ENCODE peak calls at places on chromosomes 1 and 21, in seven cellular contexts. One of them, this sample, is unnamed.

GRCh38 chr1:21669287-21670058 is at the start of gene RAP1GAP:
- DNase-seq in cardiac fibroblast: peak; percentile 33
- DNase-seq in AG04449: no peak
- DNase-seq in GM13977: peak; percentile 68
- DNase-seq in A549: no peak
- DNase-seq in lung: no peak
- DNase-seq in CD4-positive, alpha-beta T cell: no peak
- DNase-seq in this sample: no peak

GRCh38 chr1:209544098-209544497 is 39.4 kb upstream of the CAMK1G start:
- DNase-seq in CD4-positive, alpha-beta T cell: no peak
- DNase-seq in cardiac fibroblast: no peak
- DNase-seq in GM13977: no peak
- DNase-seq in AG04449: no peak
- DNase-seq in lung: no peak
- DNase-seq in A549: no peak
- DNase-seq in this sample: no peak

GRCh38 chr1:229975047-229975446 is 92.0 kb upstream of the GALNT2 start:
- DNase-seq in AG04449: no peak
- DNase-seq in lung: no peak
- DNase-seq in A549: no peak
- DNase-seq in cardiac fibroblast: no peak
- DNase-seq in GM13977: no peak
- DNase-seq in CD4-positive, alpha-beta T cell: no peak
- DNase-seq in this sample: no peak

GRCh38 chr1:108569097-108569728 is 9.3 kb downstream of the EEIG2 start:
- DNase-seq in A549: no peak
- DNase-seq in AG04449: no peak
- DNase-seq in CD4-positive, alpha-beta T cell: no peak
- DNase-seq in GM13977: no peak
- DNase-seq in lung: no peak
- DNase-seq in cardiac fibroblast: no peak
- DNase-seq in this sample: no peak

GRCh38 chr1:17924578-17924977 is 169.4 kb downstream of the ACTL8 start:
- DNase-seq in A549: no peak
- DNase-seq in CD4-positive, alpha-beta T cell: no peak
- DNase-seq in AG04449: no peak
- DNase-seq in lung: no peak
- DNase-seq in GM13977: no peak
- DNase-seq in cardiac fibroblast: no peak
- DNase-seq in this sample: no peak

GRCh38 chr1:56526571-56527174 is 52.7 kb downstream of the PLPP3 start:
- DNase-seq in cardiac fibroblast: no peak
- DNase-seq in A549: no peak
- DNase-seq in lung: no peak
- DNase-seq in GM13977: no peak
- DNase-seq in CD4-positive, alpha-beta T cell: no peak
- DNase-seq in AG04449: no peak
- DNase-seq in this sample: no peak

GRCh38 chr1:40344597-40344996 is 27.5 kb upstream of the COL9A2 start:
- DNase-seq in A549: peak; percentile 11
- DNase-seq in AG04449: no peak
- DNase-seq in CD4-positive, alpha-beta T cell: no peak
- DNase-seq in lung: peak; percentile 37
- DNase-seq in GM13977: peak; percentile 25
- DNase-seq in cardiac fibroblast: peak; percentile 72
- DNase-seq in this sample: peak; percentile 36

GRCh38 chr1:58981392-58981791 is 197.5 kb upstream of the JUN start:
- DNase-seq in GM13977: no peak
- DNase-seq in AG04449: no peak
- DNase-seq in lung: no peak
- DNase-seq in CD4-positive, alpha-beta T cell: no peak
- DNase-seq in cardiac fibroblast: no peak
- DNase-seq in A549: no peak
- DNase-seq in this sample: no peak

GRCh38 chr1:218488986-218489385 is 143.8 kb downstream of the TGFB2 start:
- DNase-seq in cardiac fibroblast: peak; percentile 26
- DNase-seq in GM13977: no peak
- DNase-seq in lung: no peak
- DNase-seq in CD4-positive, alpha-beta T cell: no peak
- DNase-seq in AG04449: no peak
- DNase-seq in A549: peak; percentile 95
- DNase-seq in this sample: no peak

GRCh38 chr1:178091986-178092745 is 1.7 kb upstream of the RASAL2 start:
- DNase-seq in A549: no peak
- DNase-seq in CD4-positive, alpha-beta T cell: no peak
- DNase-seq in cardiac fibroblast: peak; percentile 73
- DNase-seq in GM13977: no peak
- DNase-seq in AG04449: peak; percentile 73
- DNase-seq in lung: no peak
- DNase-seq in this sample: no peak

GRCh38 chr21:43659136-43660000 is at the start of the genes HSF2BP and RRP1B:
- DNase-seq in AG04449: no peak
- DNase-seq in cardiac fibroblast: peak; percentile 88
- DNase-seq in CD4-positive, alpha-beta T cell: peak; percentile 84
- DNase-seq in GM13977: peak; percentile 96
- DNase-seq in A549: peak; percentile 82
- DNase-seq in lung: peak; percentile 74
- DNase-seq in this sample: no peak

GRCh38 chr1:59564192-59564891 is 250.4 kb upstream of the HOOK1 start:
- DNase-seq in GM13977: no peak
- DNase-seq in AG04449: no peak
- DNase-seq in lung: no peak
- DNase-seq in cardiac fibroblast: peak; percentile 40
- DNase-seq in CD4-positive, alpha-beta T cell: no peak
- DNase-seq in A549: no peak
- DNase-seq in this sample: no peak

GRCh38 chr21:43961382-43961909 is 50.7 kb upstream of the TRAPPC10 start:
- DNase-seq in AG04449: no peak
- DNase-seq in cardiac fibroblast: no peak
- DNase-seq in CD4-positive, alpha-beta T cell: no peak
- DNase-seq in A549: no peak
- DNase-seq in GM13977: no peak
- DNase-seq in lung: no peak
- DNase-seq in this sample: no peak

GRCh38 chr21:16455978-16456377 is 726.2 kb downstream of the USP25 start:
- DNase-seq in AG04449: no peak
- DNase-seq in GM13977: no peak
- DNase-seq in A549: no peak
- DNase-seq in lung: no peak
- DNase-seq in cardiac fibroblast: no peak
- DNase-seq in CD4-positive, alpha-beta T cell: no peak
- DNase-seq in this sample: no peak

GRCh38 chr1:202834771-202835547 is 24.2 kb downstream of the PCAT6 start:
- DNase-seq in AG04449: no peak
- DNase-seq in CD4-positive, alpha-beta T cell: no peak
- DNase-seq in A549: no peak
- DNase-seq in cardiac fibroblast: no peak
- DNase-seq in lung: no peak
- DNase-seq in GM13977: no peak
- DNase-seq in this sample: no peak

GRCh38 chr1:202821467-202821866 is 10.7 kb downstream of the PCAT6 start:
- DNase-seq in A549: no peak
- DNase-seq in CD4-positive, alpha-beta T cell: no peak
- DNase-seq in lung: no peak
- DNase-seq in cardiac fibroblast: peak; percentile 51
- DNase-seq in GM13977: no peak
- DNase-seq in AG04449: no peak
- DNase-seq in this sample: no peak

GRCh38 chr21:33266784-33267135 is 593 bp downstream of the IL10RB start:
- DNase-seq in cardiac fibroblast: no peak
- DNase-seq in lung: no peak
- DNase-seq in GM13977: peak; percentile 53
- DNase-seq in AG04449: no peak
- DNase-seq in A549: no peak
- DNase-seq in CD4-positive, alpha-beta T cell: peak; percentile 47
- DNase-seq in this sample: no peak

GRCh38 chr1:216914974-216915373 is 191.7 kb upstream of the ESRRG start:
- DNase-seq in GM13977: no peak
- DNase-seq in cardiac fibroblast: peak; percentile 26
- DNase-seq in CD4-positive, alpha-beta T cell: no peak
- DNase-seq in A549: no peak
- DNase-seq in AG04449: no peak
- DNase-seq in lung: no peak
- DNase-seq in this sample: no peak

GRCh38 chr1:95286479-95286878 is 52.5 kb downstream of the RWDD3 start:
- DNase-seq in GM13977: no peak
- DNase-seq in CD4-positive, alpha-beta T cell: no peak
- DNase-seq in lung: no peak
- DNase-seq in A549: no peak
- DNase-seq in cardiac fibroblast: no peak
- DNase-seq in AG04449: no peak
- DNase-seq in this sample: no peak

GRCh38 chr1:237556911-237557310 is 333.8 kb downstream of the ZP4 start:
- DNase-seq in A549: no peak
- DNase-seq in AG04449: no peak
- DNase-seq in CD4-positive, alpha-beta T cell: no peak
- DNase-seq in cardiac fibroblast: peak; percentile 1
- DNase-seq in lung: no peak
- DNase-seq in GM13977: no peak
- DNase-seq in this sample: no peak

GRCh38 chr21:32562426-32562825 is 22.9 kb downstream of the TCP10L start:
- DNase-seq in cardiac fibroblast: peak; percentile 91
- DNase-seq in A549: no peak
- DNase-seq in CD4-positive, alpha-beta T cell: no peak
- DNase-seq in lung: no peak
- DNase-seq in AG04449: peak; percentile 50
- DNase-seq in GM13977: no peak
- DNase-seq in this sample: peak; percentile 82

GRCh38 chr21:46206163-46207005 is 22.1 kb upstream of the SPATC1L start:
- DNase-seq in AG04449: no peak
- DNase-seq in GM13977: no peak
- DNase-seq in CD4-positive, alpha-beta T cell: no peak
- DNase-seq in lung: no peak
- DNase-seq in A549: no peak
- DNase-seq in cardiac fibroblast: no peak
- DNase-seq in this sample: no peak

GRCh38 chr1:230292739-230293720 is 133.1 kb downstream of the PGBD5 start:
- DNase-seq in A549: no peak
- DNase-seq in cardiac fibroblast: no peak
- DNase-seq in GM13977: no peak
- DNase-seq in lung: no peak
- DNase-seq in CD4-positive, alpha-beta T cell: peak; percentile 21
- DNase-seq in AG04449: no peak
- DNase-seq in this sample: no peak

GRCh38 chr1:157170677-157171515 is 32.7 kb upstream of the ETV3 start:
- DNase-seq in CD4-positive, alpha-beta T cell: peak; percentile 47
- DNase-seq in cardiac fibroblast: peak; percentile 17
- DNase-seq in A549: peak; percentile 63
- DNase-seq in GM13977: no peak
- DNase-seq in AG04449: no peak
- DNase-seq in lung: peak; percentile 41
- DNase-seq in this sample: no peak
- TF ChIP-seq CTCF in CD4-positive, alpha-beta T cell: peak; percentile 42
- TF ChIP-seq CTCF in cardiac fibroblast: peak; percentile 63
- TF ChIP-seq CTCF in A549: peak; percentile 55
- TF ChIP-seq CTCF in GM13977: peak; percentile 65
- TF ChIP-seq CTCF in AG04449: peak; percentile 55
- TF ChIP-seq CTCF in lung: peak; percentile 8
- TF ChIP-seq CTCF in this sample: peak; percentile 47

GRCh38 chr1:208111646-208112200 is 132.5 kb downstream of the PLXNA2 start:
- DNase-seq in lung: no peak
- DNase-seq in AG04449: no peak
- DNase-seq in GM13977: no peak
- DNase-seq in A549: no peak
- DNase-seq in CD4-positive, alpha-beta T cell: no peak
- DNase-seq in cardiac fibroblast: no peak
- DNase-seq in this sample: no peak
- TF ChIP-seq CTCF in lung: no peak
- TF ChIP-seq CTCF in AG04449: no peak
- TF ChIP-seq CTCF in GM13977: no peak
- TF ChIP-seq CTCF in A549: no peak
- TF ChIP-seq CTCF in CD4-positive, alpha-beta T cell: no peak
- TF ChIP-seq CTCF in cardiac fibroblast: no peak
- TF ChIP-seq CTCF in this sample: no peak

GRCh38 chr1:25700124-25700523 is 83.5 kb downstream of the MAN1C1 start:
- DNase-seq in cardiac fibroblast: peak; percentile 86
- DNase-seq in GM13977: no peak
- DNase-seq in A549: no peak
- DNase-seq in lung: no peak
- DNase-seq in CD4-positive, alpha-beta T cell: no peak
- DNase-seq in AG04449: no peak
- DNase-seq in this sample: no peak

GRCh38 chr1:25699501-25700089 is 83.0 kb downstream of the MAN1C1 start:
- DNase-seq in A549: no peak
- DNase-seq in lung: no peak
- DNase-seq in GM13977: no peak
- DNase-seq in AG04449: no peak
- DNase-seq in cardiac fibroblast: no peak
- DNase-seq in CD4-positive, alpha-beta T cell: no peak
- DNase-seq in this sample: no peak

GRCh38 chr1:25701030-25701785 is 84.6 kb downstream of the MAN1C1 start:
- DNase-seq in GM13977: no peak
- DNase-seq in CD4-positive, alpha-beta T cell: peak; percentile 12
- DNase-seq in A549: no peak
- DNase-seq in lung: no peak
- DNase-seq in AG04449: no peak
- DNase-seq in cardiac fibroblast: no peak
- DNase-seq in this sample: no peak

GRCh38 chr1:25702101-25702775 is 85.6 kb downstream of the MAN1C1 start:
- DNase-seq in cardiac fibroblast: peak; percentile 45
- DNase-seq in CD4-positive, alpha-beta T cell: peak; percentile 5
- DNase-seq in GM13977: no peak
- DNase-seq in AG04449: no peak
- DNase-seq in A549: no peak
- DNase-seq in lung: no peak
- DNase-seq in this sample: no peak

DNA sequence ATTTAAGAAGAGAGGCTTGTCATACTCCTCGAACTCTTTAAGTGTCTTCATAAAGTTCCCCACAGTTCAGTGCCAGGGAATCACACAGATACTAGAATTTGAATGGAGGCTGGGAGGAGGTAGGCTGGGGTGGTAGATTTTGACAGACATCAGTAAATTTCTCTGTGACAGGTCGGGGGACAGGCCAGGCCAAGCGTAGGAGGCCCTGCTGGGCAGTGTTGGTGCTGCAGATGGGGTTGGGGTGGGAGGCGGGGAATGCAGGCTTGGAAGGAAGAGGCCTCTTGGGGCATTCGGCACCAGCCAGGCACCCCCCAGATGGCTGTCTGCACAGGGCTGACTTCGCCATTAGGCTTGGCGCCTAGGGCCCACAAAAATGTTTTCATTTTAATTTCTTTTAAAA is 84.0 kb downstream of the MAN1C1 start:
- DNase-seq in CD4-positive, alpha-beta T cell: peak; percentile 32
- DNase-seq in AG04449: no peak
- DNase-seq in A549: no peak
- DNase-seq in GM13977: no peak
- DNase-seq in lung: no peak
- DNase-seq in cardiac fibroblast: peak; percentile 24
- DNase-seq in this sample: no peak
- TF ChIP-seq CTCF in CD4-positive, alpha-beta T cell: no peak
- TF ChIP-seq CTCF in AG04449: peak; percentile 17
- TF ChIP-seq CTCF in A549: no peak
- TF ChIP-seq CTCF in GM13977: no peak
- TF ChIP-seq CTCF in lung: no peak
- TF ChIP-seq CTCF in cardiac fibroblast: peak; percentile 23
- TF ChIP-seq CTCF in this sample: no peak

GRCh38 chr1:34013958-34014737 is 150.3 kb downstream of the HMGB4 start:
- DNase-seq in lung: peak; percentile 34
- DNase-seq in cardiac fibroblast: peak; percentile 5
- DNase-seq in A549: peak; percentile 4
- DNase-seq in AG04449: no peak
- DNase-seq in CD4-positive, alpha-beta T cell: no peak
- DNase-seq in GM13977: peak; percentile 36
- DNase-seq in this sample: no peak
- TF ChIP-seq CTCF in lung: no peak
- TF ChIP-seq CTCF in cardiac fibroblast: no peak
- TF ChIP-seq CTCF in A549: no peak
- TF ChIP-seq CTCF in AG04449: peak; percentile 69
- TF ChIP-seq CTCF in CD4-positive, alpha-beta T cell: no peak
- TF ChIP-seq CTCF in GM13977: peak; percentile 69
- TF ChIP-seq CTCF in this sample: peak; percentile 67

GRCh38 chr1:156337888-156338179 is 258 bp downstream of the CCT3 start:
- DNase-seq in A549: no peak
- DNase-seq in cardiac fibroblast: no peak
- DNase-seq in AG04449: no peak
- DNase-seq in CD4-positive, alpha-beta T cell: no peak
- DNase-seq in GM13977: no peak
- DNase-seq in lung: no peak
- DNase-seq in this sample: no peak
- TF ChIP-seq CTCF in A549: no peak
- TF ChIP-seq CTCF in cardiac fibroblast: peak; percentile 9
- TF ChIP-seq CTCF in AG04449: peak; percentile 7
- TF ChIP-seq CTCF in CD4-positive, alpha-beta T cell: no peak
- TF ChIP-seq CTCF in GM13977: no peak
- TF ChIP-seq CTCF in lung: no peak
- TF ChIP-seq CTCF in this sample: peak; percentile 5

This sample was measured in AG09319.